ENCODE peak calls at places on chromosomes 1 and 21, in seven cellular contexts. One of them, this sample, is unnamed.

GRCh38 chr21:45517249-45518065 is 24.8 kb downstream of the SLC19A1 start:
- DNase-seq in vagina: no peak
- DNase-seq in testis: no peak
- DNase-seq in D721Med: no peak
- DNase-seq in breast epithelium: no peak
- DNase-seq in kidney: peak
- DNase-seq in right atrium auricular region: no peak
- DNase-seq in this sample: peak

GRCh38 chr1:114154146-114154962 is 685 bp upstream of the SYT6 start:
- DNase-seq in kidney: no peak
- DNase-seq in right atrium auricular region: no peak
- DNase-seq in vagina: no peak
- DNase-seq in breast epithelium: no peak
- DNase-seq in testis: peak
- DNase-seq in D721Med: no peak
- DNase-seq in this sample: no peak

GRCh38 chr21:31283025-31283424 is 61.0 kb downstream of the TIAM1 start:
- DNase-seq in vagina: no peak
- DNase-seq in testis: no peak
- DNase-seq in kidney: no peak
- DNase-seq in D721Med: no peak
- DNase-seq in breast epithelium: no peak
- DNase-seq in right atrium auricular region: no peak
- DNase-seq in this sample: no peak

GRCh38 chr1:212794561-212795014 is 2.9 kb downstream of the TATDN3 start:
- DNase-seq in right atrium auricular region: no peak
- DNase-seq in vagina: no peak
- DNase-seq in D721Med: no peak
- DNase-seq in breast epithelium: no peak
- DNase-seq in testis: no peak
- DNase-seq in kidney: no peak
- DNase-seq in this sample: peak

GRCh38 chr21:43893536-43894205 is 28.6 kb downstream of the AGPAT3 start:
- DNase-seq in right atrium auricular region: no peak
- DNase-seq in breast epithelium: no peak
- DNase-seq in testis: no peak
- DNase-seq in kidney: no peak
- DNase-seq in vagina: no peak
- DNase-seq in D721Med: no peak
- DNase-seq in this sample: no peak

GRCh38 chr21:45897191-45898027 is 84.2 kb upstream of the COL6A1 start:
- DNase-seq in right atrium auricular region: no peak
- DNase-seq in D721Med: no peak
- DNase-seq in breast epithelium: no peak
- DNase-seq in vagina: no peak
- DNase-seq in testis: no peak
- DNase-seq in kidney: peak
- DNase-seq in this sample: no peak

GRCh38 chr1:160291248-160292220 is 6.6 kb upstream of the PEX19 start:
- DNase-seq in D721Med: peak
- DNase-seq in testis: peak
- DNase-seq in vagina: no peak
- DNase-seq in kidney: peak
- DNase-seq in right atrium auricular region: peak
- DNase-seq in breast epithelium: peak
- DNase-seq in this sample: peak

GRCh38 chr1:220226752-220227151 is 45.5 kb downstream of the RAB3GAP2 start:
- DNase-seq in kidney: no peak
- DNase-seq in testis: no peak
- DNase-seq in breast epithelium: no peak
- DNase-seq in right atrium auricular region: no peak
- DNase-seq in D721Med: no peak
- DNase-seq in vagina: no peak
- DNase-seq in this sample: no peak

GRCh38 chr1:30995990-30996612 is 69.4 kb downstream of the PUM1 start:
- DNase-seq in breast epithelium: no peak
- DNase-seq in testis: no peak
- DNase-seq in vagina: no peak
- DNase-seq in D721Med: no peak
- DNase-seq in right atrium auricular region: no peak
- DNase-seq in kidney: no peak
- DNase-seq in this sample: no peak

GRCh38 chr1:110084226-110085078 is 14.0 kb upstream of the ALX3 start:
- DNase-seq in right atrium auricular region: peak
- DNase-seq in breast epithelium: no peak
- DNase-seq in D721Med: no peak
- DNase-seq in kidney: peak
- DNase-seq in vagina: no peak
- DNase-seq in testis: peak
- DNase-seq in this sample: no peak

GRCh38 chr1:217982711-217983405 is 302.2 kb upstream of the RRP15 start:
- DNase-seq in kidney: no peak
- DNase-seq in right atrium auricular region: no peak
- DNase-seq in vagina: no peak
- DNase-seq in breast epithelium: no peak
- DNase-seq in D721Med: peak
- DNase-seq in testis: no peak
- DNase-seq in this sample: no peak

GRCh38 chr1:173525936-173526335 is 48.8 kb downstream of the PRDX6 start:
- DNase-seq in kidney: no peak
- DNase-seq in vagina: no peak
- DNase-seq in right atrium auricular region: no peak
- DNase-seq in D721Med: no peak
- DNase-seq in breast epithelium: no peak
- DNase-seq in testis: no peak
- DNase-seq in this sample: no peak

GRCh38 chr1:150887018-150887417 is at the start of gene CTXND2:
- DNase-seq in vagina: no peak
- DNase-seq in right atrium auricular region: no peak
- DNase-seq in D721Med: no peak
- DNase-seq in kidney: no peak
- DNase-seq in breast epithelium: no peak
- DNase-seq in testis: peak
- DNase-seq in this sample: no peak

GRCh38 chr1:201946224-201946908 is at the start of gene LMOD1:
- DNase-seq in kidney: peak
- DNase-seq in vagina: no peak
- DNase-seq in right atrium auricular region: peak
- DNase-seq in breast epithelium: peak
- DNase-seq in testis: peak
- DNase-seq in D721Med: peak
- DNase-seq in this sample: no peak

GRCh38 chr1:47562799-47563198 is 125.0 kb downstream of the FOXD2 start:
- DNase-seq in right atrium auricular region: no peak
- DNase-seq in kidney: no peak
- DNase-seq in D721Med: no peak
- DNase-seq in breast epithelium: no peak
- DNase-seq in testis: no peak
- DNase-seq in vagina: no peak
- DNase-seq in this sample: no peak

GRCh38 chr1:180646547-180646946 is 14.7 kb downstream of the XPR1 start:
- DNase-seq in right atrium auricular region: no peak
- DNase-seq in kidney: no peak
- DNase-seq in testis: no peak
- DNase-seq in vagina: no peak
- DNase-seq in D721Med: no peak
- DNase-seq in breast epithelium: no peak
- DNase-seq in this sample: no peak

GRCh38 chr1:63261736-63262142 is 60.6 kb upstream of the FOXD3 start:
- DNase-seq in right atrium auricular region: no peak
- DNase-seq in kidney: no peak
- DNase-seq in breast epithelium: no peak
- DNase-seq in D721Med: no peak
- DNase-seq in testis: no peak
- DNase-seq in vagina: no peak
- DNase-seq in this sample: no peak

GRCh38 chr1:173508541-173508940 is 31.4 kb downstream of the PRDX6 start:
- DNase-seq in vagina: no peak
- DNase-seq in breast epithelium: no peak
- DNase-seq in testis: no peak
- DNase-seq in D721Med: no peak
- DNase-seq in kidney: no peak
- DNase-seq in right atrium auricular region: no peak
- DNase-seq in this sample: no peak

GRCh38 chr1:44293761-44294315 is 61.2 kb downstream of the ERI3 start:
- DNase-seq in vagina: no peak
- DNase-seq in testis: no peak
- DNase-seq in breast epithelium: peak
- DNase-seq in kidney: peak
- DNase-seq in D721Med: no peak
- DNase-seq in right atrium auricular region: no peak
- DNase-seq in this sample: no peak

GRCh38 chr1:11729498-11730428 is 6.2 kb upstream of the AGTRAP start:
- DNase-seq in breast epithelium: no peak
- DNase-seq in right atrium auricular region: no peak
- DNase-seq in testis: no peak
- DNase-seq in vagina: no peak
- DNase-seq in kidney: no peak
- DNase-seq in D721Med: no peak
- DNase-seq in this sample: no peak

GRCh38 chr1:230005040-230005439 is 62.0 kb upstream of the GALNT2 start:
- DNase-seq in breast epithelium: no peak
- DNase-seq in D721Med: no peak
- DNase-seq in testis: no peak
- DNase-seq in kidney: no peak
- DNase-seq in right atrium auricular region: no peak
- DNase-seq in vagina: no peak
- DNase-seq in this sample: no peak

GRCh38 chr1:61254629-61255323 is 172.4 kb downstream of the NFIA start:
- DNase-seq in D721Med: no peak
- DNase-seq in kidney: no peak
- DNase-seq in breast epithelium: no peak
- DNase-seq in testis: peak
- DNase-seq in right atrium auricular region: no peak
- DNase-seq in vagina: no peak
- DNase-seq in this sample: no peak

GRCh38 chr1:158022554-158023278 is 29.3 kb downstream of the KIRREL1 start:
- DNase-seq in breast epithelium: peak
- DNase-seq in vagina: no peak
- DNase-seq in D721Med: no peak
- DNase-seq in testis: no peak
- DNase-seq in right atrium auricular region: no peak
- DNase-seq in kidney: no peak
- DNase-seq in this sample: no peak

GRCh38 chr1:46285730-46286477 is 17.5 kb downstream of the LRRC41 start:
- DNase-seq in D721Med: no peak
- DNase-seq in kidney: no peak
- DNase-seq in vagina: no peak
- DNase-seq in testis: no peak
- DNase-seq in right atrium auricular region: no peak
- DNase-seq in breast epithelium: no peak
- DNase-seq in this sample: no peak

GRCh38 chr1:91506071-91506470 is 5.4 kb downstream of the CDC7 start:
- DNase-seq in testis: no peak
- DNase-seq in kidney: no peak
- DNase-seq in vagina: no peak
- DNase-seq in right atrium auricular region: no peak
- DNase-seq in D721Med: no peak
- DNase-seq in breast epithelium: no peak
- DNase-seq in this sample: no peak

GRCh38 chr1:59779949-59780348 is 34.8 kb upstream of the HOOK1 start:
- DNase-seq in D721Med: no peak
- DNase-seq in right atrium auricular region: no peak
- DNase-seq in kidney: no peak
- DNase-seq in vagina: no peak
- DNase-seq in testis: no peak
- DNase-seq in breast epithelium: no peak
- DNase-seq in this sample: no peak
- TF ChIP-seq CTCF in D721Med: no peak
- TF ChIP-seq CTCF in right atrium auricular region: no peak
- TF ChIP-seq CTCF in kidney: no peak
- TF ChIP-seq CTCF in vagina: no peak
- TF ChIP-seq CTCF in testis: no peak
- TF ChIP-seq CTCF in breast epithelium: no peak
- TF ChIP-seq CTCF in this sample: no peak

GRCh38 chr21:38714998-38715397 is 90.7 kb upstream of the ETS2 start:
- DNase-seq in right atrium auricular region: no peak
- DNase-seq in testis: no peak
- DNase-seq in D721Med: no peak
- DNase-seq in breast epithelium: no peak
- DNase-seq in vagina: no peak
- DNase-seq in kidney: no peak
- DNase-seq in this sample: no peak

GRCh38 chr21:38716942-38717341 is 88.8 kb upstream of the ETS2 start:
- DNase-seq in breast epithelium: no peak
- DNase-seq in testis: no peak
- DNase-seq in vagina: no peak
- DNase-seq in right atrium auricular region: no peak
- DNase-seq in kidney: no peak
- DNase-seq in D721Med: no peak
- DNase-seq in this sample: no peak

GRCh38 chr21:38716088-38716487 is 89.6 kb upstream of the ETS2 start:
- DNase-seq in D721Med: no peak
- DNase-seq in vagina: no peak
- DNase-seq in testis: no peak
- DNase-seq in breast epithelium: no peak
- DNase-seq in kidney: no peak
- DNase-seq in right atrium auricular region: no peak
- DNase-seq in this sample: no peak

GRCh38 chr21:38712076-38712475 is 93.7 kb upstream of the ETS2 start:
- DNase-seq in testis: peak
- DNase-seq in right atrium auricular region: no peak
- DNase-seq in D721Med: no peak
- DNase-seq in vagina: no peak
- DNase-seq in breast epithelium: no peak
- DNase-seq in kidney: no peak
- DNase-seq in this sample: no peak
- TF ChIP-seq CTCF in testis: no peak
- TF ChIP-seq CTCF in right atrium auricular region: peak
- TF ChIP-seq CTCF in D721Med: peak
- TF ChIP-seq CTCF in vagina: no peak
- TF ChIP-seq CTCF in breast epithelium: no peak
- TF ChIP-seq CTCF in kidney: no peak
- TF ChIP-seq CTCF in this sample: no peak

GRCh38 chr1:7581754-7582264 is 189.3 kb upstream of the VAMP3 start:
- DNase-seq in vagina: no peak
- DNase-seq in D721Med: no peak
- DNase-seq in right atrium auricular region: no peak
- DNase-seq in testis: peak
- DNase-seq in kidney: peak
- DNase-seq in breast epithelium: no peak
- DNase-seq in this sample: no peak
- TF ChIP-seq CTCF in vagina: no peak
- TF ChIP-seq CTCF in D721Med: no peak
- TF ChIP-seq CTCF in right atrium auricular region: peak
- TF ChIP-seq CTCF in testis: no peak
- TF ChIP-seq CTCF in kidney: no peak
- TF ChIP-seq CTCF in breast epithelium: no peak
- TF ChIP-seq CTCF in this sample: no peak

GRCh38 chr1:51535006-51535592 is 16.0 kb upstream of the EPS15 start:
- DNase-seq in right atrium auricular region: peak
- DNase-seq in vagina: no peak
- DNase-seq in D721Med: no peak
- DNase-seq in breast epithelium: peak
- DNase-seq in testis: peak
- DNase-seq in kidney: no peak
- DNase-seq in this sample: no peak
- TF ChIP-seq CTCF in right atrium auricular region: peak
- TF ChIP-seq CTCF in vagina: peak
- TF ChIP-seq CTCF in D721Med: peak
- TF ChIP-seq CTCF in breast epithelium: peak
- TF ChIP-seq CTCF in testis: peak
- TF ChIP-seq CTCF in kidney: peak
- TF ChIP-seq CTCF in this sample: peak

This sample was measured in CD14-positive monocyte.